ENCODE peak calls at places on chromosomes 2 and 18, in six cellular contexts. One of them, this sample, is unnamed.

GRCh38 chr2:10661846-10662245 is 27.9 kb downstream of the NOL10 start:
- DNase-seq in dermis blood vessel endothelial cell: no peak
- DNase-seq in left colon: no peak
- DNase-seq in psoas muscle: no peak
- DNase-seq in H9: no peak
- DNase-seq in progenitor cell of endocrine pancreas: no peak
- DNase-seq in this sample: no peak

GRCh38 chr2:128280901-128281321 is 37.8 kb downstream of the HS6ST1 start:
- DNase-seq in left colon: peak
- DNase-seq in psoas muscle: peak
- DNase-seq in dermis blood vessel endothelial cell: no peak
- DNase-seq in H9: no peak
- DNase-seq in progenitor cell of endocrine pancreas: no peak
- DNase-seq in this sample: no peak

GRCh38 chr2:18505703-18506341 is 54.6 kb downstream of the RDH14 start:
- DNase-seq in progenitor cell of endocrine pancreas: no peak
- DNase-seq in H9: no peak
- DNase-seq in psoas muscle: no peak
- DNase-seq in dermis blood vessel endothelial cell: no peak
- DNase-seq in left colon: no peak
- DNase-seq in this sample: no peak

GRCh38 chr2:11930211-11930761 is 183.9 kb downstream of the LPIN1 start:
- DNase-seq in dermis blood vessel endothelial cell: peak
- DNase-seq in psoas muscle: peak
- DNase-seq in left colon: peak
- DNase-seq in H9: no peak
- DNase-seq in progenitor cell of endocrine pancreas: no peak
- DNase-seq in this sample: peak

GRCh38 chr2:45177870-45178269 is 168.6 kb upstream of the SIX2 start:
- DNase-seq in psoas muscle: no peak
- DNase-seq in dermis blood vessel endothelial cell: no peak
- DNase-seq in progenitor cell of endocrine pancreas: no peak
- DNase-seq in left colon: no peak
- DNase-seq in H9: no peak
- DNase-seq in this sample: no peak

GRCh38 chr2:20930928-20931327 is 108.0 kb upstream of the LDAH start:
- DNase-seq in progenitor cell of endocrine pancreas: no peak
- DNase-seq in psoas muscle: no peak
- DNase-seq in left colon: no peak
- DNase-seq in dermis blood vessel endothelial cell: no peak
- DNase-seq in H9: no peak
- DNase-seq in this sample: no peak

GRCh38 chr18:666177-666576 is 8.7 kb downstream of the TYMS start:
- DNase-seq in dermis blood vessel endothelial cell: peak
- DNase-seq in left colon: no peak
- DNase-seq in H9: peak
- DNase-seq in progenitor cell of endocrine pancreas: no peak
- DNase-seq in psoas muscle: no peak
- DNase-seq in this sample: no peak

GRCh38 chr2:140122001-140122400 is 1341.8 kb upstream of the NXPH2 start:
- DNase-seq in H9: no peak
- DNase-seq in progenitor cell of endocrine pancreas: no peak
- DNase-seq in psoas muscle: no peak
- DNase-seq in left colon: no peak
- DNase-seq in dermis blood vessel endothelial cell: no peak
- DNase-seq in this sample: no peak

GRCh38 chr2:144351687-144352086 is 168.2 kb downstream of the ZEB2 start:
- DNase-seq in H9: no peak
- DNase-seq in psoas muscle: no peak
- DNase-seq in dermis blood vessel endothelial cell: no peak
- DNase-seq in left colon: no peak
- DNase-seq in progenitor cell of endocrine pancreas: no peak
- DNase-seq in this sample: no peak

GRCh38 chr2:171958475-171958874 is 36.2 kb downstream of the HAT1 start:
- DNase-seq in H9: no peak
- DNase-seq in progenitor cell of endocrine pancreas: no peak
- DNase-seq in psoas muscle: no peak
- DNase-seq in left colon: no peak
- DNase-seq in dermis blood vessel endothelial cell: no peak
- DNase-seq in this sample: no peak

GRCh38 chr2:108637304-108637669 is 82.0 kb upstream of the RANBP2 start:
- DNase-seq in dermis blood vessel endothelial cell: peak
- DNase-seq in H9: no peak
- DNase-seq in progenitor cell of endocrine pancreas: no peak
- DNase-seq in psoas muscle: peak
- DNase-seq in left colon: no peak
- DNase-seq in this sample: no peak

GRCh38 chr18:13232060-13232917 is 13.7 kb downstream of the LDLRAD4 start:
- DNase-seq in dermis blood vessel endothelial cell: no peak
- DNase-seq in left colon: no peak
- DNase-seq in psoas muscle: peak
- DNase-seq in H9: no peak
- DNase-seq in progenitor cell of endocrine pancreas: no peak
- DNase-seq in this sample: no peak

GRCh38 chr2:112714836-112715631 is 5.8 kb upstream of the NT5DC4 start:
- DNase-seq in H9: no peak
- DNase-seq in left colon: no peak
- DNase-seq in psoas muscle: no peak
- DNase-seq in dermis blood vessel endothelial cell: no peak
- DNase-seq in progenitor cell of endocrine pancreas: no peak
- DNase-seq in this sample: no peak

GRCh38 chr2:20424300-20425290 is 22.3 kb upstream of the RHOB start:
- DNase-seq in left colon: peak
- DNase-seq in dermis blood vessel endothelial cell: peak
- DNase-seq in progenitor cell of endocrine pancreas: no peak
- DNase-seq in psoas muscle: peak
- DNase-seq in H9: peak
- DNase-seq in this sample: no peak

This sample was measured in A673.